ENCODE peak calls at places on chromosomes 1 and 21, in four cellular contexts. W is NT2/D1, E is PC-3, N is trophoblast cell. S is an unnamed sample.

GRCh38 chr1:12480748-12481362 is 137.2 kb downstream of the DHRS3 start:
- DNase-seq in W (peak), E (peak), N (no peak), S (no peak)

GRCh38 chr1:223771814-223772770 is 59.8 kb downstream of the CAPN2 start:
- DNase-seq in W (peak), E (peak), N (peak), S (no peak)

GRCh38 chr1:95021794-95022193 is 51.0 kb downstream of the ALG14 start:
- DNase-seq in W (no peak), E (no peak), N (no peak), S (no peak)

GRCh38 chr1:157532569-157532968 is 19.7 kb downstream of the FCRL5 start:
- DNase-seq in W (no peak), E (no peak), N (no peak), S (no peak)

GRCh38 chr21:20353351-20353750 is 644.9 kb upstream of the NCAM2 start:
- DNase-seq in W (no peak), E (peak), N (no peak), S (no peak)

GRCh38 chr1:9261496-9261895 is 26.9 kb downstream of the H6PD start:
- DNase-seq in W (no peak), E (no peak), N (no peak), S (no peak)

GRCh38 chr21:45280178-45280821 is 7.4 kb downstream of the POFUT2 start:
- DNase-seq in W (no peak), E (no peak), N (no peak), S (no peak)

GRCh38 chr1:155834296-155834926 is 22.6 kb downstream of the GON4L start:
- DNase-seq in W (peak), E (no peak), N (no peak), S (peak)

GRCh38 chr1:93448292-93448982 is 519 bp downstream of the FNBP1L start:
- DNase-seq in W (peak), E (peak), N (peak), S (peak)

GRCh38 chr1:150151291-150152181 is 1.8 kb downstream of the PLEKHO1 start:
- DNase-seq in W (no peak), E (no peak), N (no peak), S (no peak)

GRCh38 chr1:17663646-17664045 is 91.5 kb upstream of the ACTL8 start:
- DNase-seq in W (no peak), E (no peak), N (no peak), S (no peak)

GRCh38 chr1:155648207-155649147 is 38.5 kb downstream of the MSTO1 start:
- DNase-seq in W (peak), E (peak), N (peak), S (peak)

GRCh38 chr1:25178917-25179571 is 53.3 kb downstream of the SYF2 start:
- DNase-seq in W (no peak), E (no peak), N (no peak), S (no peak)

GRCh38 chr1:18661404-18662285 is 31.0 kb downstream of the PAX7 start:
- DNase-seq in W (no peak), E (no peak), N (no peak), S (peak)

GRCh38 chr21:32562426-32562825 is 22.9 kb downstream of the TCP10L start:
- DNase-seq in W (peak), E (no peak), N (no peak), S (no peak)

GRCh38 chr1:71861022-71861421 is 421.3 kb downstream of the NEGR1 start:
- DNase-seq in W (no peak), E (peak), N (no peak), S (no peak)

GRCh38 chr1:226738995-226739695 is at the start of gene ITPKB:
- DNase-seq in W (no peak), E (peak), N (no peak), S (no peak)

GRCh38 chr1:27539901-27540861 is 50.2 kb upstream of the WASF2 start:
- DNase-seq in W (no peak), E (peak), N (peak), S (no peak)

GRCh38 chr1:232793944-232794343 is 11.3 kb upstream of the MAP10 start:
- DNase-seq in W (no peak), E (peak), N (no peak), S (no peak)

GRCh38 chr21:27382404-27382803 is 415.5 kb upstream of the ADAMTS5 start:
- DNase-seq in W (no peak), E (no peak), N (no peak), S (no peak)

GRCh38 chr1:77565321-77565720 is 117.1 kb downstream of the ZZZ3 start:
- DNase-seq in W (no peak), E (no peak), N (peak), S (no peak)

GRCh38 chr1:172662464-172663109 is 3.7 kb downstream of the FASLG start:
- DNase-seq in W (no peak), E (peak), N (no peak), S (no peak)

GRCh38 chr1:19416919-19417441 is 68.4 kb downstream of the CAPZB start:
- DNase-seq in W (no peak), E (no peak), N (no peak), S (no peak)

DNA sequence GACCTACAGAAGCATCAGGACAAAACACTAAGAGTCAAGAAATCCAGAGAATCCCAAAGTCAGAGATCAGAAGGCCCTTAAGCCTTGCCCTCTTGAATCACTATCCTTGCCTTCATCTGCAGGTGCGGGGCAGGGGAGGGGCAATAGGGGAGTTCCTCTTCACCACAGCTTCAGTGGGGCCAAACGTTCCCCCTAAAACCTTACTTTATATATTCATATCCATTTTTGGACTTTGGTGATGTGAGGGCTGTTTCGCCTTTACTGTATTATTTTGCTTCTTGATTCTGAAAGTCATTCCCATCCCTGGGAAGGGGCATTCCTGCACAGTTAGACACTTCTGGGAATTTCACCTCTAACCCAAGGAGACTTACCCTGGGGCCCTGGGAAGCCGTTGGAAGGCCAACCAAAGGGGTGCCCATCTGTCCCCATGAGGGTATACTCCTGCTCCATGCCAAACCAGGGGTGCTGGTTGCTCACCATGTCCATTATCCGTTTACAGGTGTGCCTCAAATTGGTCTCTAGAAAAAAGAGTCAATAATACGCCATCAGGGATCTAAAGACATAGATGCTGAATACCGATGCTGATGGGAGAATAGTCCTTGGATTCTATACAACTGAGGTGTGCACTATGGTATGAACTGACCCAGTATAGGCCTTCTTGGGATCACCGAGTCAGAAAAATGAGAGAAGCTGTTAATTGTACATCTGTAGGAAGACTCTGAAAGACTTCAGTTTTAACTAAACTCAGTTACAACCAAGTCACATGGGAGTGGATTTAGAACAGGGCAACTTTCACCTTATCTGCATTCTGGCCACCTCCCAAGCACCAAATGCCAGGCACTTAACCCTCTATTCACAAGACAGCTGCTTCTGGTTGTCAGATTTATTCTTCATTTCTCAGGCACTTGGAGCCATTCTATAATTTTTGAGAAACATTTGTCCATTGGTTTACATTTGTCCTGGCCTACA is 5.4 kb downstream of the GLUL start:
- DNase-seq in W (no peak), E (no peak), N (no peak), S (no peak)
- H3K4me3 ChIP-seq in W (no peak), E (no peak), N (no peak), S (no peak)

DNA sequence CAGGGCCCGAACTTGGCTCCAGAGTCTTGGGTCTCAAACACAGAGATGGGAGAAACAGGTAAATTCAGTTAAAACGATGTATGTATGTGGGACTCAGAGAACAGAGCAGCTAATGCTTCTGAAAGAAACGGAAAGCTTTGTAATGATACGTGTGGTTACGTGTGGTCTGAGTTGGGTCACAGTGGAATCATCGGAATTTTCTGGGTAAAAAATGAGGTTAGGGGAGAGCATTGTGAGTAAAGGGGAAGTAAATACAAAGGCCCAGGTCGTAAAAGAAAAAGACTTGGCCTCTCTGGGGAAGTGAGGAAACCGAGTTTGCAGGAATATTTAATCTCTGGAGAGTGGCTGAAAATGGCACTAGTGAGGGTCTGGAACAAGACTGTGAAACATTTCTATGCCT is 8.3 kb downstream of the NHLH2 start:
- DNase-seq in W (no peak), E (no peak), N (no peak), S (no peak)
- H3K4me3 ChIP-seq in W (no peak), E (no peak), N (no peak), S (no peak)

GRCh38 chr1:61081135-61081636 is 1.2 kb upstream of the NFIA start:
- DNase-seq in W (no peak), E (peak), N (no peak), S (no peak)
- H3K4me3 ChIP-seq in W (peak), E (peak), N (no peak), S (peak)

GRCh38 chr1:171196351-171196750 is 11.3 kb downstream of the FMO2 start:
- DNase-seq in W (no peak), E (no peak), N (no peak), S (no peak)

GRCh38 chr1:171191992-171192391 is 6.9 kb downstream of the FMO2 start:
- DNase-seq in W (no peak), E (no peak), N (no peak), S (no peak)

GRCh38 chr1:171195781-171196180 is 10.7 kb downstream of the FMO2 start:
- DNase-seq in W (no peak), E (no peak), N (no peak), S (no peak)
- H3K4me3 ChIP-seq in W (no peak), E (no peak), N (no peak), S (no peak)

GRCh38 chr1:179490611-179491010 is 85.1 kb downstream of the NPHS2 start:
- DNase-seq in W (no peak), E (no peak), N (no peak), S (no peak)

DNA sequence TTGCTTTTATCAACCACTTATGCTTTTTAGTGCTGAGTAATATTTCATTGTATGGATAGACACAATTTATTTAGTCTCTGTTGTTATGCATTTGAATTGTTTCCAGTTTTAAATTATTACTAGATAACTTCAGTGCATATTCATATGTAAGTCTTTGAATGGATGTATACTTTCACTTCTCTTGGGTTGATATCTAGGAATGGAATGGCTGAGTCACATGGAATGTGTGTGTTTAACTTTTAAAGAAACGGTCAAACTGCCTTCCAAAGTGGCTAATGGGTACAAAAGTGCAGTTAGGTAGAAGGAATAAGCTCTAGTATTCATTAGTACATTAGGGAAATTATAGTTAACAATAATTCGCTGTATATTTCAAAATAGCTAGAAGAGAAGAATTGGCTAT is 82.4 kb downstream of the NPHS2 start:
- DNase-seq in W (no peak), E (no peak), N (no peak), S (no peak)
- H3K4me3 ChIP-seq in W (no peak), E (no peak), N (no peak), S (no peak)

DNA sequence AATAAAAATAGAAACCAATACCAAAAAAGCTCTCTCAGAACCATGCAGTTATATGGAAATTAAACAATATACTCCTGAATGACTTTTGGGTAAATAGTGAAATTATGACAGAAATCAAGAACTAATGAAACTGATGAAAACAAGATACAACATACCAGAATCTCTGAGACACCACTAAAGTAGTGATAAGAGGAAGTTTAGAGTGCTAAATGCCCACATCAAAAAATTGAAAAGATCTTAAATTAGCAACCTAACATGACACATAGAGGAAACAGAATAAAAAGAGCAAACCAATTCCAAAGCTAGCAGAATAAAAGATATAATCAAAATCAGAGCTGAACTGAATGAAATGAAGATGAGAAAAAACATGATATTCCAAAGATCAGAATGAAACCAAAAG is 430.9 kb downstream of the LTN1 start:
- DNase-seq in W (no peak), E (no peak), N (no peak), S (no peak)
- H3K4me3 ChIP-seq in W (no peak), E (no peak), N (no peak), S (no peak)

DNA sequence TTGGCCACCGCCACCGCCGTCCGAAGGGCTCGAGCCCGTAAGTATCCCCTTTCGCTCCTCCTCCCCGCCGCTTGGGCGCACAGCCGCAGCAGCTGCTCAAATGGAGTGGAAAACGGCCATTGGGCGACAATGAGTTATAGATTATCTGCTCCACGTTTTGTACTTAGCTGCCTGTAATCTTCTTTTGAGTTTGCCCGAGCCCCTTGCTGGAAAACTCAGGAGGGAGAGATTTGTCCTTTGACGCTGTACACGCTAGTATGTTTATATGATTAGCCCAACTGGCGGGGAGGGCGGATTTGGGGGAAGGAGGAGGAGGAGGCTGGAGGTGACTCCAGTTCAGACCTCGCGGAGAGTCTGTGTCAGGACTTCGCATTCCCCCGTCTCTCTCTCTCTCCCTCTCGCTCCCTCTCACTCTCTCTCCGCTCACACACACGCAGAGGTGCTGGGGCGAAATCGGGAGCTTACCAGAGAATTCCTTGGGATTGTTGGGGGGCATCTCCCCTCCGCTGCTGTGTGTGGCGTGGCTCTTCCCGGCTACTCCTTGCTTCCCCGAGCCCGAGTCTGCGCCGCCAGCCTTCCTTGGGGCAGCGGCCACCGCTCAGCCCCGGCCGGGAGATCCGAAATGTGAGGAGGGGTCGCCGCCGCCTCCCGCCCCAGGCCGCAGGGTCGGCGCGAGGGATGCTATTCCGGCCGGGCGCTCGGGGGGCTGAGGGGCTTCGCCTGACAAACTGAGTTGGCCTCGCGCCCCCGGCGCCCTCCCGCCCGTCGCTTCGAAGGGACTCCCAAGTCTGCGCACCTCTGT is 499 bp downstream of the ADGRL2 start:
- DNase-seq in W (peak), E (peak), N (peak), S (peak)
- H3K4me3 ChIP-seq in W (peak), E (peak), N (peak), S (peak)

S was measured in H7.